ENCODE peak calls at places on chromosomes 2 and 18, in six cellular contexts. U is mesendoderm, C is IMR-90, H is neuronal stem cell, V is H1, T is trophoblast cell. R is an unnamed sample.

GRCh38 chr2:40367032-40367431 is 84.9 kb downstream of the SLC8A1 start:
- DNase-seq in V (no peak), T (no peak), C (no peak), H (no peak), U (no peak), R (no peak)

GRCh38 chr18:71443726-71444480 is 1100.2 kb downstream of the CBLN2 start:
- DNase-seq in U (peak; percentile 11), V (no peak), H (no peak), C (no peak), T (no peak), R (no peak)

GRCh38 chr2:121239969-121240368 is 45.0 kb downstream of the TFCP2L1 start:
- DNase-seq in H (no peak), C (no peak), U (no peak), V (no peak), T (peak; percentile 35), R (no peak)

GRCh38 chr2:121897335-121897970 is 142.0 kb downstream of the TSN start:
- DNase-seq in U (peak; percentile 76), V (no peak), C (peak; percentile 27), H (no peak), T (peak; percentile 43), R (peak; percentile 3)

GRCh38 chr2:133413863-133414262 is 154.4 kb downstream of the NCKAP5 start:
- DNase-seq in U (no peak), V (no peak), H (no peak), C (no peak), T (no peak), R (no peak)

GRCh38 chr2:202632682-202633081 is 2.1 kb upstream of the FAM117B start:
- DNase-seq in C (peak; percentile 58), H (no peak), V (no peak), T (no peak), U (no peak), R (no peak)

GRCh38 chr2:80078290-80079036 is 226.1 kb downstream of the LRRTM1 start:
- DNase-seq in T (no peak), U (no peak), H (no peak), C (no peak), V (no peak), R (no peak)

GRCh38 chr2:10494351-10495066 is 46.4 kb upstream of the ODC1 start:
- DNase-seq in H (no peak), U (no peak), C (no peak), V (peak; percentile 45), T (no peak), R (no peak)

GRCh38 chr2:239252433-239253200 is 148.2 kb downstream of the HDAC4 start:
- DNase-seq in V (no peak), C (peak; percentile 28), H (no peak), U (no peak), T (peak; percentile 11), R (no peak)

GRCh38 chr2:40204268-40204667 is 247.6 kb downstream of the SLC8A1 start:
- DNase-seq in H (no peak), T (no peak), U (no peak), V (no peak), C (peak; percentile 58), R (peak; percentile 31)

GRCh38 chr2:157361526-157361925 is 35.9 kb upstream of the ERMN start:
- DNase-seq in V (no peak), H (no peak), U (no peak), T (no peak), C (no peak), R (no peak)

GRCh38 chr2:157349949-157350510 is 24.4 kb upstream of the ERMN start:
- DNase-seq in T (peak; percentile 11), U (no peak), C (peak; percentile 12), V (no peak), H (no peak), R (no peak)

GRCh38 chr2:157359628-157360027 is 34.0 kb upstream of the ERMN start:
- DNase-seq in H (no peak), C (no peak), U (no peak), T (no peak), V (no peak), R (no peak)

DNA sequence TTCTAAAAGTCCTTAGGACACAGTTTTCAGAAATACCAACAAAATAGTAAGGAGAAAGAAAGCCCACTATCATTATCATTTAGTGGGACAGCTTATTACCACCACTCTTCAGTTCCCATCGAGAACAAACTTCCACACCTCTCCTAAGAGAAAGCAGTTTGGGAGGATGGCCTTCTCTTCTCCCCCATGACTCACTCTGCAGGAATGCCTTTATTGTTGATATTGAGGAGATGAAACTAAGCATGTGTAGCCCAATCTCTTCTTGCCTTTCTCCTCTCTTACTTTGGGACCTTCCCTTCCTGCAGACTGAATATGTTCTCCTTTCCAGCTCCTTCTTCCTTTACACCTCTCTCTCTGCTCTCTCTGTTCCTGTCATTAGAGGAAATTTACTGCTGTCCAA is 30.0 kb upstream of the ERMN start:
- DNase-seq in H (no peak), U (peak; percentile 71), V (no peak), T (peak; percentile 19), C (peak; percentile 7), R (peak; percentile 22)
- H2AK5ac ChIP-seq in H (no peak overlapping the region), U (no peak overlapping the region), V (no peak overlapping the region), T (no peak overlapping the region), C (no peak overlapping the region), R (no peak overlapping the region)

GRCh38 chr2:99184811-99185210 is 3.8 kb downstream of the MRPL30 start:
- DNase-seq in V (no peak), H (no peak), C (no peak), U (no peak), T (no peak), R (no peak)

GRCh38 chr2:99183025-99183424 is 2.0 kb downstream of the MRPL30 start:
- DNase-seq in V (no peak), T (no peak), C (peak; percentile 4), H (no peak), U (peak; percentile 19), R (no peak)

DNA sequence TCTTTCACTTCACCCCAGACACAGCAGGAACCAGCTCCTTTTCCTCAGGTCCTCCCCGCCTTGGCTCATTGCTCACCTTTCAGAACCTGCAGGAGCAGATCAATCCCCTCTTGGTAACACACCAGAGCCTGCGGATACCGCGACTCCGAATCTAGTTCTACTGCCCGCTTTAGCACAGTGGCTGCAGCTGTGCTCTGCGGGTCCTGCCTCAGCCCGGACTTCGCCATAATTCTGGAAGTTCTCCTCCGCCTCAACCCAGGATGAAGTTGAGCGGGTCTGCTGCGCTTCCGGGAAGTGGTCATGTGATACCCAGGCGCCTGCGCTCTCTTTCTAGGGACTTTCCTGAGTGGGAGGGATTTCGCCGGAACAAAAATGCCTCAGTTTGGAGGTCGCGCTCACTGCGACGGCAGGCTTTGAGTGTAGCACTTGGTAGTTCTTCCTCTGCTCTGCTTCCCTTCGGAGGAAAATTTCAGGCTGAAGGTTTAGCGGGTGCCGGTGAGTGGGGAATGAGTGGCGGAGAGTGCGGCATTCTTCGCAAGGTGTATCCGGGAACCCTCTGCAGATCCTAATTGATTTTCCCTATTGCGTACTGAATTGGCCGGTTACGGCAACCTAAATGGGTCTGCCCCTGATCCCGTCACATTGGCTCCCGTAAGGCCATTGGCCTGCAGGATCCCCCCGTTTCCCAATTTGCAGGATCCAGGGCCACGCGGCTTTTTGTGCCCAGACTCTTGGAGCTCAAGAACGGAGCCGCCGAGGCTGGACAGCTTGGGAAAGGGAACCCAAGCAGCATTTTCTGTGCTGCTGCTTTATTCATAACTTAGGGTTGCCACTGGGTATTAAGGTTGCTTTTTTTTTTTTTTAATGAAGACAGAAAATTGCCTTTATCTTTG is at the start of the genes MITD1 and MRPL30:
- DNase-seq in C (peak; percentile 96), U (peak; percentile 98), H (peak; percentile 92), T (peak; percentile 98), V (peak; percentile 86), R (peak; percentile 98)
- H2BK120ac ChIP-seq in C (peak within 1 kb of the TSS; percentile 54), U (no peak within 1 kb of the TSS), H (no peak within 1 kb of the TSS), T (peak within 1 kb of the TSS; percentile 83), V (no peak within 1 kb of the TSS), R (peak within 1 kb of the TSS; percentile 8)

GRCh38 chr18:12287684-12288405 is 20.2 kb upstream of the TUBB6 start:
- DNase-seq in C (peak; percentile 95), H (no peak), U (peak; percentile 31), T (peak; percentile 87), V (peak; percentile 85), R (peak; percentile 90)
- H3K4me3 ChIP-seq in C (peak overlapping the region; percentile 40), H (peak overlapping the region; percentile 30), U (peak overlapping the region; percentile 23), T (peak overlapping the region; percentile 55), V (peak overlapping the region; percentile 49), R (peak overlapping the region; percentile 83)

GRCh38 chr2:169584005-169584877 is at the start of gene PPIG:
- DNase-seq in U (peak; percentile 96), C (peak; percentile 91), V (peak; percentile 86), T (peak; percentile 95), H (peak; percentile 72), R (peak; percentile 94)
- H2AK5ac ChIP-seq in U (no peak within 1 kb of the TSS), C (peak within 1 kb of the TSS; percentile 67), V (peak within 1 kb of the TSS; percentile 65), T (peak within 1 kb of the TSS; percentile 1), H (no peak within 1 kb of the TSS), R (peak within 1 kb of the TSS; percentile 87)

GRCh38 chr2:207180741-207181140 is 15.0 kb upstream of the KLF7 start:
- DNase-seq in H (no peak), C (peak; percentile 82), V (no peak), U (no peak), T (no peak), R (no peak)
- H2BK120ac ChIP-seq in H (no peak overlapping the region), C (peak overlapping the region; percentile 47), V (no peak overlapping the region), U (no peak overlapping the region), T (no peak overlapping the region), R (no peak overlapping the region)